ENCODE peak calls at places on chromosomes 13 and 19, in five cellular contexts. Q is activated CD4-positive, alpha-beta T cell treated with anti-CD3 and anti-CD28 coated beads for 1 hour; P is NCI-H345; X is AG10803; E is SW 1271. G is an unnamed sample.

GRCh38 chr19:37218592-37218935 is 550 bp downstream of the ZNF383 start:
- DNase-seq in P (no peak), X (peak; percentile 35), Q (no peak), E (no peak), G (no peak)

GRCh38 chr13:94217370-94217769 is 262.1 kb downstream of the DCT start:
- DNase-seq in P (no peak), X (peak; percentile 31), Q (no peak), E (no peak), G (no peak)

GRCh38 chr19:6362351-6362801 is 1.0 kb downstream of the CLPP start:
- DNase-seq in X (no peak), P (no peak), Q (no peak), E (no peak), G (no peak)

GRCh38 chr13:101452519-101453485 is at the start of gene ITGBL1:
- DNase-seq in E (no peak), P (no peak), Q (no peak), X (peak; percentile 81), G (no peak)

GRCh38 chr13:110248449-110249143 is 58.4 kb downstream of the COL4A1 start:
- DNase-seq in P (no peak), X (no peak), E (no peak), Q (no peak), G (no peak)

GRCh38 chr13:24149306-24150032 is 11.1 kb upstream of the SPATA13 start:
- DNase-seq in E (no peak), Q (no peak), P (no peak), X (peak; percentile 53), G (no peak)

GRCh38 chr19:4495471-4495870 is 22.8 kb downstream of the PLIN4 start:
- DNase-seq in P (no peak), E (no peak), X (no peak), Q (no peak), G (no peak)

GRCh38 chr13:48165727-48166126 is 67.3 kb upstream of the ITM2B start:
- DNase-seq in P (no peak), X (no peak), Q (no peak), E (no peak), G (no peak)

GRCh38 chr19:800360-801029 is 3.2 kb downstream of the PTBP1 start:
- DNase-seq in P (no peak), E (no peak), X (no peak), Q (no peak), G (no peak)

GRCh38 chr19:48715681-48716171 is 3.8 kb downstream of the MAMSTR start:
- DNase-seq in P (no peak), X (peak; percentile 53), Q (no peak), E (no peak), G (no peak)

GRCh38 chr13:92896842-92897241 is 329.8 kb upstream of the GPC6 start:
- DNase-seq in X (peak; percentile 1), P (peak; percentile 54), Q (no peak), E (no peak), G (no peak)

GRCh38 chr13:113842336-113843062 is 21.4 kb downstream of the GAS6 start:
- DNase-seq in X (no peak), P (no peak), E (no peak), Q (no peak), G (no peak)

GRCh38 chr13:101150998-101151397 is 265.3 kb downstream of the NALCN start:
- DNase-seq in Q (no peak), X (peak; percentile 62), P (no peak), E (no peak), G (no peak)

GRCh38 chr19:19259741-19260140 is 13.4 kb downstream of the TM6SF2 start:
- DNase-seq in X (no peak), P (no peak), E (no peak), Q (no peak), G (no peak)

GRCh38 chr19:46824887-46825730 is 25.5 kb downstream of the AP2S1 start:
- DNase-seq in P (no peak), Q (no peak), X (peak; percentile 18), E (no peak), G (no peak)

GRCh38 chr13:32894589-32895001 is 121.6 kb upstream of the KL start:
- DNase-seq in Q (no peak), P (no peak), E (no peak), X (peak; percentile 80), G (no peak)

GRCh38 chr13:74074723-74075122 is 59.5 kb downstream of the KLF12 start:
- DNase-seq in P (no peak), X (peak; percentile 53), E (no peak), Q (no peak), G (no peak)

GRCh38 chr13:79340490-79340889 is 65.6 kb downstream of the RBM26 start:
- DNase-seq in X (no peak), Q (no peak), P (no peak), E (no peak), G (no peak)

GRCh38 chr13:91347996-91348905 is 764 bp downstream of the MIR17HG start:
- DNase-seq in P (no peak), X (peak; percentile 58), Q (peak; percentile 68), E (no peak), G (peak; percentile 55)

GRCh38 chr13:87798536-87798935 is 127.4 kb downstream of the SLITRK5 start:
- DNase-seq in E (no peak), P (peak; percentile 4), X (no peak), Q (no peak), G (no peak)

GRCh38 chr13:24033527-24034302 is 126.8 kb upstream of the SPATA13 start:
- DNase-seq in Q (no peak), P (no peak), E (no peak), X (peak; percentile 96), G (no peak)

GRCh38 chr13:111521030-111521429 is 200.6 kb downstream of the TEX29 start:
- DNase-seq in Q (no peak), E (no peak), P (no peak), X (no peak), G (no peak)

GRCh38 chr19:44176590-44176989 is 11.7 kb downstream of the ZNF226 start:
- DNase-seq in P (no peak), Q (no peak), E (no peak), X (no peak), G (no peak)

GRCh38 chr19:2337329-2337707 is 8.8 kb downstream of the SPPL2B start:
- DNase-seq in Q (no peak), P (peak; percentile 24), E (no peak), X (no peak), G (no peak)

GRCh38 chr13:44899967-44900366 is 89.3 kb downstream of the NUFIP1 start:
- DNase-seq in X (no peak), E (no peak), P (peak; percentile 88), Q (no peak), G (no peak)

GRCh38 chr13:34469212-34469983 is 472.7 kb upstream of the NBEA start:
- DNase-seq in X (no peak), E (no peak), P (peak; percentile 38), Q (no peak), G (no peak)

GRCh38 chr13:38395505-38395803 is 45.8 kb downstream of the UFM1 start:
- DNase-seq in X (no peak), P (no peak), Q (no peak), E (no peak), G (no peak)

GRCh38 chr13:44627441-44627840 is 51.3 kb upstream of the TSC22D1 start:
- DNase-seq in E (no peak), Q (no peak), P (no peak), X (peak; percentile 42), G (no peak)

GRCh38 chr13:48448963-48449614 is 36.2 kb upstream of the LPAR6 start:
- DNase-seq in P (no peak), Q (no peak), E (no peak), X (peak; percentile 71), G (no peak)

GRCh38 chr13:90640976-90641375 is 706.5 kb upstream of the MIR17HG start:
- DNase-seq in E (no peak), X (peak; percentile 28), P (no peak), Q (no peak), G (no peak)

GRCh38 chr19:8451885-8452284 is 7.1 kb downstream of the HNRNPM start:
- DNase-seq in E (no peak), X (peak; percentile 62), Q (no peak), P (no peak), G (no peak)

GRCh38 chr19:5309438-5310204 is 31.0 kb downstream of the PTPRS start:
- DNase-seq in E (no peak), Q (no peak), X (no peak), P (no peak), G (no peak)

GRCh38 chr13:42272115-42272756 is at the start of gene AKAP11:
- DNase-seq in P (peak; percentile 11), E (no peak), Q (peak; percentile 30), X (peak; percentile 35), G (peak; percentile 26)

GRCh38 chr19:10152100-10152499 is 32.4 kb upstream of the EIF3G start:
- DNase-seq in Q (no peak), P (no peak), X (no peak), E (no peak), G (no peak)

GRCh38 chr19:35295792-35296462 is 4.0 kb downstream of the MAG start:
- DNase-seq in Q (peak; percentile 19), E (no peak), X (no peak), P (no peak), G (no peak)

GRCh38 chr19:5048091-5048726 is 79.3 kb downstream of the KDM4B start:
- DNase-seq in P (peak; percentile 45), E (no peak), Q (peak; percentile 39), X (peak; percentile 79), G (peak; percentile 45)

GRCh38 chr13:85314686-85315085 is 484.5 kb downstream of the SLITRK6 start:
- DNase-seq in P (peak; percentile 32), E (no peak), X (no peak), Q (no peak), G (no peak)

GRCh38 chr13:62014299-62014698 is 598.6 kb upstream of the PCDH20 start:
- DNase-seq in X (no peak), E (no peak), P (peak; percentile 43), Q (no peak), G (no peak)

GRCh38 chr13:23966691-23967615 is 69.7 kb upstream of the C1QTNF9B start:
- DNase-seq in Q (no peak), E (no peak), X (no peak), P (no peak), G (no peak)

GRCh38 chr13:33284916-33285315 is 639 bp downstream of the STARD13 start:
- DNase-seq in E (no peak), X (no peak), Q (no peak), P (no peak), G (no peak)

G was measured in stimulated activated CD8-positive, alpha-beta memory T cell treated with anti-CD3 and anti-CD28 coated beads, Interleukin-15, amount 100 ng/mL, for 24 hours.